ENCODE peak calls at places on chromosomes 3 and 15, in five cellular contexts. E is H9, L is AG04449, M is upper lobe of right lung, I is GM13977. B is an unnamed sample.

GRCh38 chr3:19934098-19934566 is at the start of gene EFHB:
- DNase-seq in E (peak), L (no peak), M (peak), I (no peak), B (no peak)

GRCh38 chr3:154708554-154708953 is 278.6 kb upstream of the GPR149 start:
- DNase-seq in E (no peak), L (no peak), M (no peak), I (no peak), B (no peak)

GRCh38 chr3:171791695-171792082 is 18.6 kb downstream of the PLD1 start:
- DNase-seq in E (no peak), L (no peak), M (no peak), I (no peak), B (no peak)

GRCh38 chr3:63064216-63064755 is 189.1 kb upstream of the CADPS start:
- DNase-seq in E (no peak), L (no peak), M (no peak), I (no peak), B (no peak)

GRCh38 chr3:42042747-42043115 is 48.4 kb upstream of the TRAK1 start:
- DNase-seq in E (no peak), L (no peak), M (no peak), I (no peak), B (no peak)

GRCh38 chr3:129068291-129068886 is 7.8 kb downstream of the GP9 start:
- DNase-seq in E (no peak), L (no peak), M (no peak), I (no peak), B (no peak)

GRCh38 chr15:25737218-25737643 is 125.9 kb downstream of the ATP10A start:
- DNase-seq in E (no peak), L (no peak), M (no peak), I (no peak), B (no peak)

GRCh38 chr3:45907769-45908705 is 21.7 kb downstream of the CCR9 start:
- DNase-seq in E (no peak), L (peak), M (no peak), I (no peak), B (no peak)

GRCh38 chr15:34357653-34358052 is 9.3 kb downstream of the LPCAT4 start:
- DNase-seq in E (no peak), L (no peak), M (no peak), I (no peak), B (no peak)

GRCh38 chr3:77816470-77816869 is 776.6 kb downstream of the ROBO2 start:
- DNase-seq in E (no peak), L (no peak), M (no peak), I (no peak), B (no peak)

GRCh38 chr3:39848365-39848764 is 39.0 kb downstream of the MYRIP start:
- DNase-seq in E (no peak), L (no peak), M (no peak), I (no peak), B (no peak)

GRCh38 chr3:78728406-78729145 is 1039.2 kb downstream of the ROBO1 start:
- DNase-seq in E (no peak), L (no peak), M (peak), I (no peak), B (no peak)

GRCh38 chr3:34002569-34003100 is 204.2 kb downstream of the PDCD6IP start:
- DNase-seq in E (no peak), L (no peak), M (no peak), I (no peak), B (no peak)

GRCh38 chr3:187955076-187955952 is 198.6 kb upstream of the LPP start:
- DNase-seq in E (no peak), L (peak), M (no peak), I (no peak), B (no peak)

GRCh38 chr3:127865941-127866340 is 43.6 kb upstream of the MGLL start:
- DNase-seq in E (no peak), L (no peak), M (no peak), I (no peak), B (no peak)

GRCh38 chr15:98190914-98191313 is 230.4 kb downstream of the ARRDC4 start:
- DNase-seq in E (no peak), L (no peak), M (no peak), I (no peak), B (no peak)

GRCh38 chr3:42515391-42515916 is 13.0 kb downstream of the VIPR1 start:
- DNase-seq in E (no peak), L (no peak), M (no peak), I (no peak), B (no peak)

GRCh38 chr3:41936384-41936783 is 25.5 kb downstream of the ULK4 start:
- DNase-seq in E (no peak), L (no peak), M (no peak), I (no peak), B (no peak)

GRCh38 chr3:30266536-30266935 is 339.9 kb upstream of the TGFBR2 start:
- DNase-seq in E (no peak), L (no peak), M (no peak), I (no peak), B (no peak)

GRCh38 chr3:146626384-146627122 is 21.4 kb upstream of the PLSCR5 start:
- DNase-seq in E (no peak), L (no peak), M (no peak), I (no peak), B (no peak)

GRCh38 chr15:69146724-69147435 is 13.6 kb upstream of the GLCE start:
- DNase-seq in E (no peak), L (no peak), M (no peak), I (no peak), B (no peak)

GRCh38 chr3:50263443-50264388 is 5.2 kb upstream of the SEMA3B start:
- DNase-seq in E (no peak), L (no peak), M (no peak), I (no peak), B (no peak)

GRCh38 chr3:106176734-106177133 is 307.9 kb upstream of the CBLB start:
- DNase-seq in E (no peak), L (no peak), M (no peak), I (peak), B (no peak)

GRCh38 chr15:38406451-38406850 is 47.5 kb upstream of the FAM98B start:
- DNase-seq in E (no peak), L (no peak), M (no peak), I (no peak), B (no peak)

DNA sequence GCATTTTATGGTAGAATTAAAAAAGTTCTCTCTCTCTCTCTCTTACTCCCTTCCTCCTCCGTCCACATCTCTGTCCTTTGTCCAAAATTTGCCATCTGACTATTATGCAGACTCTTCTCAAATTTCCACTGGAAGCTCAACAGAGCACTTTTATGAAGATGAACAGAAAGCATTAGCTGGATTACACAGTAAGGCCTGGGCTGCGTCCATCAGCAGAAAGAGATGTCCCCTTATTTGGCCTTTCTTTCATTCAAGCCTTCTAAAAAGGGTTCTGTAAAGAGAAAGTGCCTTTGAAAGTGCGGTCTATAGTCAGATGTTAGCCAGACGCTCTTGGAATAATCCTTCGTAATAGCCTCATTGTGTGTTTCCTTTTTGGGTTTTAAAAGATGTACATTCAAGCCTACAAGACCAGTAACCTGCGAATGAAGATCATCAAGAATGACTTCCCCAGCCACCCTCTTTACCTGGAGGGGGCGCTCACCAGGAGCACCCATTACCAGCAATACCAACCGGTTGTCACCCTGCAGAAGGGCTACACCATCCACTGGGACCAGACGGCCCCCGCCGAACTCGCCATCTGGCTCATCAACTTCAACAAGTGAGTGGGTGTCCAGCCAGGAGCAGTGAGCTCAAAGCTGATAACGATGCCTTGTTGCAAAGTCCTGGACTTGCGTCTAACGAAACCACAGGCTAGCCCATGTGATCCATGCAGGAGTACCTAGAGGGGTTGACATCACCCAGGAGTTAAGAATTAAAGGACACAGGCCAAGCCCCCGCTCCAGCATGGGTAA is 53.1 kb downstream of the MESD start:
- DNase-seq in E (no peak), L (no peak), M (no peak), I (no peak), B (no peak)
- TF ChIP-seq CTCF in E (peak), L (no peak), M (no peak), I (no peak), B (no peak)

DNA sequence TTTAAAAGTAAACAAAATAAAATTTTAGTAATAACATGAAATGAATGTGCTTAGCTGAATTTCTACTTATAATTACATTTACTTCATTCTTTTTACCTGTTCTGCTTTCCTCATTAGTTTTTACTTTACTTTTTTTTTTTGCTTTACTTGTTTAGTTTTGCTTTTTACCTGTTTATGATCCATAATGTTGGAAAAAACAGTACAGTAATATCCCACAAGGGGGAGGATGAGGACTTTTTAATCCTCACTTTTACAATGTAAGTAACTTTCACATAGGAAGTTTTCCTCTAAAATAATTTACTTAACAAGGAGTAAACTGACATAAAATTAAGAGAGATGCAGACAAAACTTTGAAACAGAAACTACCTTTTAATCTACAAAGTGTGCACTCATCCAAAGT is 268.7 kb downstream of the TBC1D5 start:
- DNase-seq in E (no peak), L (no peak), M (no peak), I (no peak), B (no peak)
- TF ChIP-seq CTCF in E (peak), L (no peak), M (no peak), I (peak), B (no peak)

GRCh38 chr3:151425640-151426336 is 35.1 kb downstream of the IGSF10 start:
- DNase-seq in E (no peak), L (no peak), M (no peak), I (no peak), B (no peak)
- TF ChIP-seq CTCF in E (peak), L (no peak), M (peak), I (peak), B (no peak)

DNA sequence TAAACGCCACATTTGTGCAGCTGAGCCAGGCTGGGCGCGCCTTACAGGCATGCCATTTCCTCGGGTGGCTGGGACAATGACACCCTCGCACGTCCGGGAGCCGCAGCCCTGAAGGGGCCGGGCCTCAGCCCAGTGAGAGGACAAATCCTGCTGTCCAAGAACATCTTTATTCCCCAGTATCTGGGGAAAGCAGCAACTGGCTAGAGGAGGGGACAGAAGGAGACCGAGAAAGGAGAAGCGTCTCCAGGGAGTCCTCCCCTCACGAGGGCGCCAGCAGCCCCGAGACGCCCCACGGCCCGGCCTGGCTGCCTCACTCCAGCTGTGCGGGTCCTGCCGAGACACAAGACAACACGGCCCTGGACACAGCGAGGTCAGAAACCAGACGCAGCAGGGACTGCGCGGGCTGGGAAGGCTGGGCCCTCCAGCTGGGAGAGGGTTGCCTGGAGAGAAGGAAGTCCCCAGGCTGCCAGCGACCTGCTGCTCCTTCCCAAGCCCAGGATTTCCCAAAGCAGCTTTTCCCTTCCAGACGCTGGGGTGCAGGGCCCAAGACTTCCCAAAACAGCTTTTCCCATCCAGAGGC is 130.2 kb downstream of the CHSY1 start:
- DNase-seq in E (peak), L (no peak), M (peak), I (peak), B (no peak)
- TF ChIP-seq CTCF in E (peak), L (peak), M (peak), I (peak), B (no peak)

GRCh38 chr15:62594017-62594416 is 428.9 kb upstream of the C2CD4B start:
- DNase-seq in E (no peak), L (no peak), M (no peak), I (no peak), B (no peak)

GRCh38 chr15:62584301-62585235 is 419.5 kb upstream of the C2CD4B start:
- DNase-seq in E (no peak), L (no peak), M (no peak), I (no peak), B (no peak)

GRCh38 chr15:62592920-62593319 is 427.8 kb upstream of the C2CD4B start:
- DNase-seq in E (no peak), L (no peak), M (no peak), I (no peak), B (no peak)

GRCh38 chr15:62591842-62592838 is 427.1 kb upstream of the C2CD4B start:
- DNase-seq in E (no peak), L (no peak), M (no peak), I (no peak), B (no peak)

DNA sequence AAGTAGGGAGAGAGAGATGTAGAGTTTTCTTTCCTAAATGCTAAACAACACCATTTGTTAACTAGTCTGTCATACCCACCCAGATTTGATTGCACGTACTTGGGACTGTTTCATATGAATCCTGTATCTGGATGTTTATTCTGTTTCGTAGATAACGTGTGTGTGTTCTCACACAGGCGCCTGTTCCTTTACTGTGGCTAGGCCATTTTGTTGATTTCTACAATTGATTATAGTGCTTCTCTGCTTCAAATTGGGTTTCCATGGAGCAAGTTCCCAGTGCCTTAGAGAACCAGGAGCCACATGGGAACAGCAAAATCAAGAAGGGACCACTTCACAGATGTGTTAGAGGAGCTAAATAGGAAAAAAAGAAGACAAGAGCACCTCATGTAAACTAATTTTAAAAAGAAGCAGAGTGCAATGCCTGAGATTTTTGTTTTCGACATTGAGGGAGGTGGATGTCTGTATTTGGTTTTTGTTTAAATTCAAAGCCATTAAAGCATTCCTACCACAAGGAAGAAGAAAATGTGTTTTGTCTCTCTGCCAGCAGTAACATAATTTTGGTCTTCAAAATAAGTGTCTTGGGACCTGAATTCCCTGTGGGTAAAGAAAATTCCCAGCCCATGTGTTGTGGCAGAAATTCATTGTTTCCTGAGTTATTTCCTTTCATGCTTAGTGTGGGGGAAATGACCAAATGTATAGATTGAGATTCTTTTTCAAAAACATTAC is 424.0 kb upstream of the C2CD4B start:
- DNase-seq in E (no peak), L (no peak), M (no peak), I (no peak), B (no peak)
- TF ChIP-seq CTCF in E (no peak), L (peak), M (no peak), I (no peak), B (no peak)

GRCh38 chr3:109532257-109533216 is 195.2 kb upstream of the DPPA4 start:
- DNase-seq in E (peak), L (peak), M (no peak), I (no peak), B (no peak)
- TF ChIP-seq CTCF in E (peak), L (no peak), M (peak), I (peak), B (no peak)

GRCh38 chr3:148880681-148881080 is 15.6 kb downstream of the CPA3 start:
- DNase-seq in E (peak), L (no peak), M (no peak), I (peak), B (no peak)
- TF ChIP-seq CTCF in E (peak), L (no peak), M (no peak), I (peak), B (no peak)